ENCODE peak calls at places on chromosomes 2 and 18, in four cellular contexts. P, C, O and Q are unnamed samples.

GRCh38 chr2:14903709-14904374 is 271.3 kb downstream of the LRATD1 start:
- DNase-seq in P (no peak), C (peak; percentile 90), O (peak; percentile 95), Q (peak; percentile 87)

GRCh38 chr2:118202707-118203303 is 114.5 kb downstream of the INSIG2 start:
- DNase-seq in P (peak; percentile 36), C (peak; percentile 71), O (peak; percentile 77), Q (peak; percentile 70)

GRCh38 chr2:118387509-118387908 is 299.2 kb downstream of the INSIG2 start:
- DNase-seq in P (peak; percentile 78), C (no peak), O (no peak), Q (no peak)

GRCh38 chr2:19426941-19427340 is 68.5 kb upstream of the OSR1 start:
- DNase-seq in P (no peak), C (no peak), O (no peak), Q (no peak)

GRCh38 chr2:165568361-165568760 is 98.9 kb downstream of the CSRNP3 start:
- DNase-seq in P (no peak), C (no peak), O (no peak), Q (peak; percentile 59)

GRCh38 chr2:67451086-67451832 is 54.1 kb downstream of the ETAA1 start:
- DNase-seq in P (peak; percentile 85), C (no peak), O (no peak), Q (peak; percentile 13)

GRCh38 chr2:126543081-126543480 is 112.9 kb upstream of the GYPC start:
- DNase-seq in P (no peak), C (no peak), O (no peak), Q (peak; percentile 38)

GRCh38 chr2:72104821-72105588 is 42.7 kb downstream of the CYP26B1 start:
- DNase-seq in P (no peak), C (peak; percentile 69), O (peak; percentile 50), Q (peak; percentile 65)

GRCh38 chr2:96869281-96869823 is 528 bp downstream of the SEMA4C start:
- DNase-seq in P (peak; percentile 74), C (no peak), O (peak; percentile 71), Q (peak; percentile 77)

GRCh38 chr2:145546091-145546490 is 1026.2 kb upstream of the ZEB2 start:
- DNase-seq in P (peak; percentile 76), C (no peak), O (no peak), Q (peak; percentile 46)

GRCh38 chr2:71935291-71935848 is 212.3 kb downstream of the CYP26B1 start:
- DNase-seq in P (no peak), C (peak; percentile 20), O (peak; percentile 23), Q (no peak)

GRCh38 chr2:28356095-28356911 is 36.4 kb upstream of the FOSL2 start:
- DNase-seq in P (peak; percentile 91), C (no peak), O (no peak), Q (peak; percentile 26)

GRCh38 chr2:50856112-50856511 is 175.8 kb downstream of the NRXN1 start:
- DNase-seq in P (no peak), C (no peak), O (no peak), Q (peak; percentile 23)

GRCh38 chr2:127085260-127085666 is 21.7 kb downstream of the BIN1 start:
- DNase-seq in P (peak; percentile 23), C (no peak), O (no peak), Q (peak; percentile 90)

GRCh38 chr18:50870138-50870845 is 8.6 kb upstream of the ME2 start:
- DNase-seq in P (peak; percentile 73), C (no peak), O (no peak), Q (no peak)

GRCh38 chr2:9752441-9753275 is 90.6 kb upstream of the TAF1B start:
- DNase-seq in P (peak; percentile 70), C (no peak), O (no peak), Q (no peak)

GRCh38 chr2:17470855-17471641 is 47.2 kb downstream of the RAD51AP2 start:
- DNase-seq in P (peak; percentile 40), C (peak; percentile 60), O (no peak), Q (peak; percentile 84)
- H3K56ac ChIP-seq in P (no peak overlapping the region), C (no peak overlapping the region), O (no peak overlapping the region), Q (no peak overlapping the region)

DNA sequence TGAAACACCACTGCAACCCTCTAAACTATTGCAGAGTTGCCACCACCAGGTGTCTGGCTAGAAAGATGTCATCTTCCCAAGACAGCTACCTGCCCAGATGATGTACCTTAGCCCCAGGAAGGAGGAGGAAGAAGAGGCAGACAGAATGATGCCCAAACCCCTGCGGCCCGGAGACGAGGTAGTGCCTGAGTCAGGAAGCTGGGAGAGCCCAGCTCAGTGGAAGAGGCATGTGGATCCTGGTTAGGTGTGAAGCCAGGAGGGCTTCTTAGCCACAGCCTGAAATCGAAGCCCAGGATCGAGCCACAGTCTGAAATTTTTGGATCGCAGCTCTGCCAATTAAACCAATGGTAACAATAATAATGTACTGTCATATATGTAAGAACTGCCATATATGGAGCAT is 19.1 kb upstream of the CYP1B1 start:
- DNase-seq in P (no peak), C (no peak), O (no peak), Q (no peak)
- H3K4me2 ChIP-seq in P (no peak overlapping the region), C (no peak overlapping the region), O (no peak overlapping the region), Q (no peak overlapping the region)

DNA sequence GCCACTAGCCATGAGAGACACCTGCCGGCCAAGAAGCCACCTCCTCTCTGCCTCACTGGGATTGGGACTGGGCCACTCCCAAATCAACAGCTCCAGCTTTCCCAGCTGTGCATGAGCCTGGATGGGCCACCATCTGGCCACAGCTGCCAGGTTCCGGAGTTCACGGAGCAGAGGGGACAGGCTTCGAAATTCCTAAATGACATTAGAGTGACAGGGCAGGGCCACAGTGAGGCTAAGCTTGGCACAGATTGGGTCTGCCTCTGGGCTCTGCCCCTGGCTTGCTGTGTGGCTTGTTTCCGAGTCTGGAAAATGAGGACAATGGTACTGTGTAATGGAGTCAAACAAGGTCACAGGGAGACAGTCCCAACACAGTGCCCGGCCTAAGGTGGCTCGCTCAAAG is 6.5 kb downstream of the DIPK1C start:
- DNase-seq in P (no peak), C (no peak), O (no peak), Q (no peak)
- H2BK15ac ChIP-seq in P (no peak overlapping the region), C (no peak overlapping the region), O (no peak overlapping the region), Q (no peak overlapping the region)

DNA sequence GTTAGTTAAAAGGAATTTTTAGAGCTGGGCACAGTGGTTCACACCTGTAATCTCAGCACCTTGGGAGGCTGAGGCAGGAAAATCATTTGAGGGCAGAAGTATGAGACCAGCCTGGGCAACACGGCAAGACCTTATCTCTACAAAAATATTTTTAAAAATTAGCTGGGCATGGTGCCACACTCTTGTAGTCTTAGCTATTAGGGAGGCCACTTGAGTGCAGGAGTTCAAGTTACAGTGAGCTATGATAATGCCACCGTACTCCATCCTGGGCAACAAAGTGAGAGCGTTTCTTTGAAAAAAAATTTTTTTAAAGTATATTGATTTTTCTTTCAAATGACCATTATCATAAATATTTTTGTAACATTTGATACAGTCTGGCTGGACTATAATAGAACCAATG is 93.6 kb upstream of the FAM117B start:
- DNase-seq in P (no peak), C (no peak), O (no peak), Q (no peak)
- H3K56ac ChIP-seq in P (no peak overlapping the region), C (no peak overlapping the region), O (no peak overlapping the region), Q (no peak overlapping the region)

GRCh38 chr2:238645095-238645494 is 202.8 kb upstream of the TWIST2 start:
- DNase-seq in P (no peak), C (no peak), O (peak; percentile 26), Q (no peak)

GRCh38 chr2:238642973-238643372 is 204.9 kb upstream of the TWIST2 start:
- DNase-seq in P (no peak), C (no peak), O (peak; percentile 26), Q (no peak)

GRCh38 chr2:238645716-238646115 is 202.2 kb upstream of the TWIST2 start:
- DNase-seq in P (no peak), C (no peak), O (no peak), Q (no peak)

GRCh38 chr2:238643400-238643907 is 204.4 kb upstream of the TWIST2 start:
- DNase-seq in P (no peak), C (no peak), O (peak; percentile 10), Q (no peak)

GRCh38 chr2:238644095-238645081 is 203.5 kb upstream of the TWIST2 start:
- DNase-seq in P (peak; percentile 86), C (no peak), O (peak; percentile 26), Q (no peak)
- H3K4me2 ChIP-seq in P (peak overlapping the region; percentile 29), C (no peak overlapping the region), O (no peak overlapping the region), Q (no peak overlapping the region)

GRCh38 chr2:232539298-232540231 is at the start of gene CHRNG:
- DNase-seq in P (no peak), C (peak; percentile 66), O (peak; percentile 53), Q (no peak)
- H2BK15ac ChIP-seq in P (no peak within 1 kb of the TSS), C (no peak within 1 kb of the TSS), O (peak within 1 kb of the TSS; percentile 16), Q (no peak within 1 kb of the TSS)

GRCh38 chr2:29390131-29390530 is 274.9 kb downstream of the CLIP4 start:
- DNase-seq in P (no peak), C (no peak), O (no peak), Q (peak; percentile 50)
- H3K56ac ChIP-seq in P (no peak overlapping the region), C (no peak overlapping the region), O (no peak overlapping the region), Q (no peak overlapping the region)

DNA sequence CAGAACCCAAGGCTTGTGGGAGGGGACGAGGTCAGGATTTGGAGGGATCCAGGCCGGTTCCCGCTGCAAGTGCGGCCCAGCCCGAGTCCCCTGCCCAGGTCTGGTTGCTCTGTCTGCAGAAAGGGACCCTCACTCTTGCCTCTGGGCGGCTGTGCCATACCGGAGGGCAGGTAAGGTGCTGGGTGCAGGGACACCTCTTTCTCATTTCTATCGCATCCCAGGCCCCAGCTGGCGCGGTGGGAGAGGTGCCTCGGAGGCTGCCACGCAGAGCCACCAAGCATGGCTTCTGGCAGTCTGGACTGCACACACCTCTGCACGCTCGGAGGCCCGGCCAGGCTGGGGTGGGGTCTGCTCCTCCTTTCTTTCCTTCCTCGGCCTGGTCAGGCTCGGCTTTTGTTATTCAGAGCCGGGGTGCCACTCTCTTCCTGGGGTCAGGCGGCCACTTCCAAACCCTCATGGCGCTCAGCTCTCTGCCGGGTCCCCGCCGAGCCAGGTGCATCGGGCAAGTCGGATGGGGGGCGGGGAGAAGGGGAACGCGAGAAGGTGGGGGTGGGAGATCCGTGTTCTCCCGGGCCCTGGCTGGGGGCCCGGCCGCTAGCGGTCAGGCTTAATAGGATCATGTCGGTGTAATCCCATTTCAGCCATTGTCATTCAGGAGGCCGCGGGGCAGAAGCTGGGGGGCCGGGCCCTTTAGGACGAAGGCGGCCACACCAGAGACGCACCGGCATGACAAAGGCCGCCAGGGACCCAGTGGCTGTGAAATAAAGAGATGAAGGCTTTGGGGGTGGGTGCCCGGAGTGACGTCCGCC is 9.0 kb downstream of the GBX2 start:
- DNase-seq in P (no peak), C (peak; percentile 88), O (peak; percentile 80), Q (no peak)
- H3K4me2 ChIP-seq in P (no peak overlapping the region), C (peak overlapping the region; percentile 32), O (peak overlapping the region; percentile 71), Q (no peak overlapping the region)

GRCh38 chr2:210421916-210422315 is 54.6 kb downstream of the LANCL1 start:
- DNase-seq in P (peak; percentile 16), C (no peak), O (no peak), Q (peak; percentile 10)
- H2BK15ac ChIP-seq in P (no peak overlapping the region), C (no peak overlapping the region), O (no peak overlapping the region), Q (no peak overlapping the region)

GRCh38 chr18:25895518-25895917 is 194.9 kb downstream of the SS18 start:
- DNase-seq in P (no peak), C (no peak), O (no peak), Q (no peak)
- H3K56ac ChIP-seq in P (no peak overlapping the region), C (no peak overlapping the region), O (no peak overlapping the region), Q (no peak overlapping the region)